ENCODE peak calls at places on chromosome 13, in five cellular contexts. H, L, R, M and X are unnamed samples.

GRCh38 chr13:77872995-77873394 is 45.6 kb downstream of the EDNRB start:
- DNase-seq in H (no peak), M (no peak), R (no peak), L (no peak), X (no peak)

GRCh38 chr13:27079421-27079958 is 92.1 kb downstream of the USP12 start:
- DNase-seq in H (peak), R (no peak), M (peak), L (peak), X (no peak)

GRCh38 chr13:90485441-90485840 is 862.0 kb upstream of the MIR17HG start:
- DNase-seq in M (peak), H (no peak), R (no peak), L (peak), X (no peak)

GRCh38 chr13:68727788-68728187 is 1379.8 kb upstream of the ATXN8OS start:
- DNase-seq in M (no peak), R (no peak), L (no peak), H (no peak), X (peak)

GRCh38 chr13:100363874-100364273 is 224.7 kb downstream of the GGACT start:
- DNase-seq in H (no peak), L (peak), R (peak), M (peak), X (no peak)

GRCh38 chr13:55084630-55085029 is 2056.0 kb downstream of the OLFM4 start:
- DNase-seq in R (no peak), H (no peak), M (no peak), L (no peak), X (no peak)

GRCh38 chr13:107680115-107680514 is 535.2 kb downstream of the LIG4 start:
- DNase-seq in H (no peak), R (no peak), L (no peak), M (no peak), X (peak)

GRCh38 chr13:79917628-79918027 is 423.3 kb downstream of the SPRY2 start:
- DNase-seq in M (no peak), L (no peak), R (no peak), H (no peak), X (no peak)

GRCh38 chr13:30159446-30159839 is 147.9 kb downstream of the KATNAL1 start:
- DNase-seq in H (no peak), M (peak), L (peak), R (no peak), X (no peak)

GRCh38 chr13:21344662-21345176 is 114.4 kb downstream of the ZDHHC20 start:
- DNase-seq in M (no peak), L (no peak), H (no peak), R (no peak), X (no peak)